ENCODE peak calls at places on chromosomes 3 and 15, in five cellular contexts. O is A549, T is stomach, N is esophagus muscularis mucosa, R is transverse colon. F is an unnamed sample.

GRCh38 chr3:71247948-71248315 is 335.6 kb downstream of the FOXP1 start:
- DNase-seq in R (no peak), N (no peak), O (no peak), T (no peak), F (no peak)

GRCh38 chr15:44550256-44550655 is 13.3 kb downstream of the EIF3J start:
- DNase-seq in O (no peak), N (no peak), R (no peak), T (no peak), F (no peak)

GRCh38 chr3:25151497-25151896 is 276.6 kb upstream of the RARB start:
- DNase-seq in O (no peak), T (no peak), R (no peak), N (no peak), F (no peak)

GRCh38 chr3:87207500-87207899 is 19.6 kb upstream of the CHMP2B start:
- DNase-seq in T (no peak), O (peak; percentile 19), N (no peak), R (no peak), F (no peak)

GRCh38 chr3:40476478-40477470 is at the start of gene ZNF619:
- DNase-seq in O (peak; percentile 49), T (peak; percentile 82), R (peak; percentile 79), N (peak; percentile 95), F (peak; percentile 70)

GRCh38 chr15:31824009-31824408 is 206.3 kb upstream of the CHRNA7 start:
- DNase-seq in T (no peak), O (no peak), N (no peak), R (no peak), F (no peak)

GRCh38 chr15:85924088-85924487 is 129.4 kb upstream of the KLHL25 start:
- DNase-seq in O (no peak), R (no peak), N (no peak), T (no peak), F (no peak)

GRCh38 chr3:121817753-121818152 is 17.1 kb downstream of the IQCB1 start:
- DNase-seq in O (no peak), N (no peak), T (no peak), R (no peak), F (no peak)

GRCh38 chr3:73674280-73674679 is 49.5 kb upstream of the PDZRN3 start:
- DNase-seq in R (no peak), N (no peak), O (no peak), T (no peak), F (no peak)

GRCh38 chr3:194638991-194639605 is 5.9 kb upstream of the TMEM44 start:
- DNase-seq in R (no peak), O (no peak), T (no peak), N (no peak), F (no peak)

GRCh38 chr3:112699436-112699978 is 58.6 kb upstream of the CCDC80 start:
- DNase-seq in R (no peak), N (no peak), O (no peak), T (no peak), F (no peak)

GRCh38 chr3:129602730-129603560 is 3.5 kb downstream of the PLXND1 start:
- DNase-seq in O (peak; percentile 44), N (no peak), R (peak; percentile 56), T (no peak), F (peak; percentile 73)

GRCh38 chr15:25716414-25717102 is 146.6 kb downstream of the ATP10A start:
- DNase-seq in O (no peak), R (no peak), N (no peak), T (no peak), F (no peak)

GRCh38 chr3:31968927-31969418 is 12.1 kb downstream of the OSBPL10 start:
- DNase-seq in N (peak; percentile 66), O (peak; percentile 74), T (no peak), R (no peak), F (no peak)

GRCh38 chr15:50241684-50242450 is 23.7 kb downstream of the HDC start:
- DNase-seq in R (no peak), N (no peak), T (no peak), O (no peak), F (no peak)

GRCh38 chr3:12194669-12195161 is 36.0 kb upstream of the TIMP4 start:
- DNase-seq in O (peak; percentile 73), N (peak; percentile 82), R (peak; percentile 78), T (peak; percentile 66), F (no peak)

GRCh38 chr3:114700637-114701234 is 406.9 kb downstream of the TIGIT start:
- DNase-seq in T (no peak), R (no peak), O (no peak), N (no peak), F (no peak)

GRCh38 chr3:13660042-13660874 is 111.3 kb downstream of the FBLN2 start:
- DNase-seq in R (no peak), O (no peak), T (no peak), N (no peak), F (no peak)

GRCh38 chr3:183534249-183534648 is 21.3 kb downstream of the KLHL6 start:
- DNase-seq in R (no peak), O (no peak), T (no peak), N (no peak), F (no peak)

GRCh38 chr3:30504939-30505338 is 101.5 kb upstream of the TGFBR2 start:
- DNase-seq in T (no peak), N (no peak), R (no peak), O (no peak), F (no peak)

GRCh38 chr15:70582143-70582945 is 181.0 kb downstream of the UACA start:
- DNase-seq in O (no peak), R (no peak), N (no peak), T (no peak), F (no peak)

GRCh38 chr3:16606398-16606797 is 1.2 kb upstream of the DAZL start:
- DNase-seq in O (no peak), T (no peak), N (no peak), R (no peak), F (no peak)

GRCh38 chr15:83446904-83447708 is at the start of gene SH3GL3:
- DNase-seq in R (peak; percentile 49), N (peak; percentile 95), T (peak; percentile 75), O (peak; percentile 63), F (peak; percentile 68)

GRCh38 chr3:10017636-10018292 is 8.5 kb upstream of the FANCD2 start:
- DNase-seq in O (no peak), N (no peak), R (no peak), T (no peak), F (no peak)

GRCh38 chr15:53414167-53414566 is 345.3 kb downstream of the WDR72 start:
- DNase-seq in O (no peak), N (no peak), T (no peak), R (no peak), F (no peak)

GRCh38 chr3:104632521-104632920 is 734.2 kb upstream of the ALCAM start:
- DNase-seq in N (no peak), R (no peak), O (no peak), T (no peak), F (no peak)

DNA sequence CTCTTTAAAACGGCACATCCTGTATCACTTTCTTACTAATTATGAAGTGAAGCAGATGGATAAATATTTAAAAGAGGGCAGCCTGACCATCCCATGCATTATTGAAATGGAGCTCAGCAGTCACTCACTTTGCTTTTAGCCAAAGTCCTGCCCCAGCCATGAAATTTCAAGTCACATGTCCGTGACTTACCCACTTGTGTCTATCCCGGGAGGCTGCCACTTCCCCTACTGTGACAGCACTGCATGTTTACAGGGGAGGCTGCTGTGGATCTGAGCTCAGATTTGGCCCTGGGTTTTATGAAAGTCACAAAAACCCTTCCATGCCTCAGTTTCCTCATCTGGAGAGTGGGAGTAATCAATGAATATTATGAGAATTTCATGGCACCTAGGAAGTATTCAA is 17.9 kb upstream of the LRRK1 start:
- DNase-seq in N (no peak), R (no peak), T (no peak), O (no peak), F (no peak)
- H3K27ac ChIP-seq in N (peak overlapping the region; percentile 80), R (peak overlapping the region; percentile 87), T (peak overlapping the region; percentile 85), O (no peak overlapping the region), F (no peak overlapping the region)

DNA sequence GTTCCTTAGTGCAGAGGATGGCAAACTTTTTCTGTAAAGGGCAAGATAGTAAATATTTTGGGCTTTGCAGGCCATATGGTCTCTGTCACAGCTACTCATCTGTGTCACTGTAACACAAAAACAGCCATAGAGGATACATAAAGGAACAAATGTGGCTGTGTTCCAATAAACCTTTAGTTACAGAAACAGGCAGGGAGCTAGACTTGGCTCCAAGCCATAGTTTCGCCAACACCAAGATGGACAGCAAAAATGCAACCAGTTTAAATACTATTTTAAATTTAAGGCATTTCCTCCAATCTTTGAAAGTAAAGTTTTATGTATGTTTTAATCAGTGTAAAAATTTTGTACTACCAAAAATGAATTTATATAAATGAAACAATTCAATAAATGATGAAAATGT is 753.3 kb downstream of the FHIT start:
- DNase-seq in T (no peak), N (no peak), O (no peak), R (no peak), F (no peak)
- H3K4me3 ChIP-seq in T (no peak overlapping the region), N (no peak overlapping the region), O (no peak overlapping the region), R (no peak overlapping the region), F (no peak overlapping the region)

GRCh38 chr3:120148187-120148954 is 54.1 kb upstream of the GSK3B start:
- DNase-seq in N (no peak), O (no peak), T (no peak), R (no peak), F (no peak)
- TF ChIP-seq EP300 in N (no peak), O (no peak), T (no peak), R (no peak), F (no peak)

GRCh38 chr3:122944671-122945151 is 82.9 kb downstream of the SEMA5B start:
- DNase-seq in N (no peak), R (no peak), O (no peak), T (no peak), F (no peak)
- H3K27ac ChIP-seq in N (no peak overlapping the region), R (no peak overlapping the region), O (no peak overlapping the region), T (no peak overlapping the region), F (no peak overlapping the region)

GRCh38 chr15:66563566-66564110 is 2.2 kb downstream of the LCTL start:
- DNase-seq in T (no peak), N (no peak), R (no peak), O (no peak), F (no peak)
- H3K4me3 ChIP-seq in T (no peak overlapping the region), N (no peak overlapping the region), R (no peak overlapping the region), O (no peak overlapping the region), F (no peak overlapping the region)

GRCh38 chr15:41183580-41183979 is 47.0 kb downstream of the EXD1 start:
- DNase-seq in N (no peak), R (no peak), T (no peak), O (no peak), F (no peak)
- TF ChIP-seq EP300 in N (no peak), R (no peak), T (no peak), O (no peak), F (no peak)

GRCh38 chr3:126514161-126514560 is 3.4 kb downstream of the UROC1 start:
- DNase-seq in O (no peak), N (no peak), R (no peak), T (no peak), F (no peak)
- H3K27ac ChIP-seq in O (no peak overlapping the region), N (no peak overlapping the region), R (no peak overlapping the region), T (no peak overlapping the region), F (no peak overlapping the region)